ENCODE peak calls at places on chromosomes 16 and 17, in seven cellular contexts. P is spleen; N is endothelial cell; E is activated CD4-positive, alpha-beta T cell treated with anti-CD3 and anti-CD28 coated beads, Interleukin-2, amount 50 U/mL, for 1 hour; B is stimulated activated CD4-positive, alpha-beta T cell treated with anti-CD3 and anti-CD28 coated beads, TNF-alpha, amount 100 ng/mL, for 1 hour; U is fibroblast of lung; H is naive thymus-derived CD8-positive, alpha-beta T cell. Z is an unnamed sample.

GRCh38 chr17:4142107-4142900 is 526 bp downstream of the ZZEF1 start:
- DNase-seq in E (peak; percentile 46), H (no peak), N (peak; percentile 56), U (peak; percentile 5), B (no peak), P (no peak), Z (peak; percentile 46)

GRCh38 chr17:80568246-80568645 is 23.6 kb downstream of the RPTOR start:
- DNase-seq in U (no peak), H (no peak), E (no peak), B (no peak), N (no peak), P (no peak), Z (no peak)

GRCh38 chr17:76075364-76076099 is 951 bp downstream of the GALR2 start:
- DNase-seq in E (no peak), U (no peak), N (peak; percentile 45), H (no peak), P (no peak), B (no peak), Z (no peak)

GRCh38 chr17:82297804-82298537 is 19.4 kb downstream of the CD7 start:
- DNase-seq in P (peak; percentile 97), E (peak; percentile 92), U (peak; percentile 96), H (peak; percentile 98), B (peak; percentile 93), N (no peak), Z (peak; percentile 97)

GRCh38 chr16:63625141-63625540 is 1496.7 kb downstream of the CDH11 start:
- DNase-seq in H (no peak), E (no peak), N (no peak), B (no peak), P (no peak), U (peak; percentile 50), Z (no peak)

GRCh38 chr17:40497704-40498103 is 3.7 kb downstream of the TNS4 start:
- DNase-seq in B (no peak), N (no peak), H (no peak), U (peak; percentile 46), E (no peak), P (no peak), Z (no peak)

GRCh38 chr17:7885357-7886226 is 3.0 kb upstream of the CHD3 start:
- DNase-seq in N (peak; percentile 51), H (peak; percentile 14), E (peak; percentile 21), P (peak; percentile 88), B (no peak), U (peak; percentile 32), Z (no peak)

GRCh38 chr17:77317091-77317519 is 176.3 kb downstream of the SEC14L1 start:
- DNase-seq in E (no peak), P (peak; percentile 74), U (no peak), N (no peak), H (no peak), B (no peak), Z (no peak)

GRCh38 chr17:50794361-50794760 is 27.0 kb upstream of the ANKRD40CL start:
- DNase-seq in H (no peak), U (no peak), P (no peak), B (no peak), N (no peak), E (no peak), Z (no peak)

GRCh38 chr17:82031303-82031884 is at the start of gene RAC3:
- DNase-seq in E (no peak), B (no peak), H (no peak), U (peak; percentile 31), N (no peak), P (no peak), Z (no peak)

GRCh38 chr16:977096-977701 is 4.4 kb upstream of the SOX8 start:
- DNase-seq in U (no peak), P (no peak), E (no peak), B (no peak), N (no peak), H (no peak), Z (no peak)

GRCh38 chr16:68508641-68509240 is 30.4 kb upstream of the ZFP90 start:
- DNase-seq in P (peak; percentile 32), N (no peak), E (no peak), B (no peak), H (no peak), U (no peak), Z (no peak)

GRCh38 chr17:62968445-62968923 is 2.4 kb downstream of the TANC2 start:
- DNase-seq in B (peak; percentile 4), N (peak; percentile 43), E (peak; percentile 35), H (peak; percentile 64), P (no peak), U (peak; percentile 95), Z (peak; percentile 50)

GRCh38 chr16:50402298-50402895 is 33.6 kb upstream of the BRD7 start:
- DNase-seq in N (no peak), E (no peak), U (no peak), H (no peak), B (no peak), P (no peak), Z (no peak)

GRCh38 chr17:65018612-65019290 is 37.8 kb downstream of the GNA13 start:
- DNase-seq in H (no peak), P (no peak), U (no peak), N (no peak), B (no peak), E (no peak), Z (no peak)

GRCh38 chr16:50037791-50038190 is 12.8 kb downstream of the CNEP1R1 start:
- DNase-seq in U (peak; percentile 42), P (no peak), E (no peak), H (no peak), B (no peak), N (no peak), Z (no peak)

GRCh38 chr17:70171159-70171558 is 1.8 kb downstream of the KCNJ2 start:
- DNase-seq in B (no peak), P (no peak), E (no peak), U (no peak), H (no peak), N (no peak), Z (no peak)

GRCh38 chr16:88665570-88665969 is 2.7 kb upstream of the MVD start:
- DNase-seq in B (no peak), H (no peak), P (no peak), E (no peak), N (no peak), U (no peak), Z (no peak)

GRCh38 chr16:8845699-8846298 is 23.0 kb downstream of the CARHSP1 start:
- DNase-seq in E (no peak), B (no peak), H (no peak), P (peak; percentile 45), N (no peak), U (no peak), Z (no peak)

GRCh38 chr17:38674013-38674748 is 576 bp downstream of the EPOP start:
- DNase-seq in E (no peak), U (no peak), H (no peak), N (no peak), B (no peak), P (peak; percentile 83), Z (peak; percentile 28)

GRCh38 chr17:40361063-40361924 is 3.2 kb downstream of the GJD3 start:
- DNase-seq in H (no peak), N (no peak), U (no peak), P (peak; percentile 69), B (no peak), E (no peak), Z (no peak)